ENCODE peak calls at places on chromosomes 7 and 10, in five cellular contexts. Y, Q, O, N and S are unnamed samples.

GRCh38 chr7:72494807-72495206 is 82.7 kb upstream of the CALN1 start:
- DNase-seq in Y (no peak), N (no peak), O (no peak), Q (no peak), S (no peak)

GRCh38 chr7:35736725-35737124 is 41.8 kb upstream of the HERPUD2 start:
- DNase-seq in O (no peak), Y (no peak), Q (no peak), N (peak), S (no peak)

GRCh38 chr7:94396044-94396443 is 1.3 kb downstream of the COL1A2 start:
- DNase-seq in O (peak), N (no peak), Y (no peak), Q (no peak), S (no peak)

GRCh38 chr10:77890097-77890496 is 36.5 kb downstream of the DLG5 start:
- DNase-seq in O (no peak), Q (no peak), N (no peak), Y (no peak), S (no peak)

GRCh38 chr10:34217524-34217923 is 597.6 kb downstream of the PARD3 start:
- DNase-seq in Q (no peak), N (no peak), Y (no peak), O (no peak), S (no peak)

GRCh38 chr7:105439174-105439893 is 50.6 kb upstream of the SRPK2 start:
- DNase-seq in Q (no peak), O (peak), Y (no peak), N (peak), S (no peak)

GRCh38 chr10:118321724-118322575 is 20.2 kb downstream of the FAM204A start:
- DNase-seq in Y (no peak), N (no peak), Q (no peak), O (no peak), S (no peak)

GRCh38 chr7:26197153-26198115 is 3.1 kb downstream of the HNRNPA2B1 start:
- DNase-seq in O (no peak), Y (no peak), Q (peak), N (no peak), S (no peak)

DNA sequence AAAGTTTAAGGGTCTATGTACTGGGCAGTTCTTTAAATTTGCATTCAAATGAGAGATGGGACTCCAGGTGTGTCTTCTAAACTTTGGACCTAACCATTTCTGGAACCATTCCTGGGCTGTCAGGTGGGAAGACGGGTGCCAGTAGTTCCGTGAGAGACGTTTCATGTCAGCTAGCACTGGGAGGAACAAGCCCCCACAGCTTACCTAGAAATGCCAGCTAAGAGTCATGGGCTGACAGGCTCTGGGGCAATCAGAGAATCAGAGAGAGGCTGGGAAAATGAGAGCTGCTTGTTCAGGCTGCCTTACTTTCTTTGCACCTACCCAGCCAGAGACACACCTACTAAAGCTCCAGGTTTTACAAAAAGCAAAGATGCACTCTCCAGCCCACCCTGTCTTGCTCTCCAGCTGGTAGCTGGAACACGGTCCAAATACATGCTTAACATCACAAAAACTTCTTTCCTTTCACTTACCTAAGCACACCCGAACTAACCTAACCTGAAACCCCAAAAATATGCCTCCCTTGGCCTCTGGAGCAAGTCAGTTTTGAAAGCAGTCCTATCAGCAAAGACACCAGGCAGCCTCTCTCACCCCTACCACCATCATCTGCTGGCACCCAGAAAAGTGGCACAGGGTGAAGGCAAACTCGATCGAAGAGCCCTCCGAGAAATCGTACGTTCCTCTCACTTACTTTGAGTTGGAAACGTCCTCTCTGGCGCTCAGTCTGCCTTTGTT is 616 bp downstream of the PTN start:
- DNase-seq in N (peak), O (no peak), Y (no peak), Q (no peak), S (no peak)
- H3K4me3 ChIP-seq in N (peak), O (peak), Y (peak), Q (no peak), S (no peak)

GRCh38 chr10:13268841-13269240 is 31.0 kb downstream of the PHYH start:
- DNase-seq in O (no peak), Q (peak), Y (no peak), N (no peak), S (no peak)

GRCh38 chr10:13270877-13271551 is 28.9 kb downstream of the PHYH start:
- DNase-seq in N (peak), O (no peak), Y (no peak), Q (no peak), S (no peak)

GRCh38 chr10:13268310-13268709 is 31.6 kb downstream of the PHYH start:
- DNase-seq in N (no peak), Y (no peak), Q (no peak), O (no peak), S (no peak)

GRCh38 chr10:13271552-13272163 is 28.2 kb downstream of the PHYH start:
- DNase-seq in Q (peak), Y (peak), O (no peak), N (no peak), S (no peak)

DNA sequence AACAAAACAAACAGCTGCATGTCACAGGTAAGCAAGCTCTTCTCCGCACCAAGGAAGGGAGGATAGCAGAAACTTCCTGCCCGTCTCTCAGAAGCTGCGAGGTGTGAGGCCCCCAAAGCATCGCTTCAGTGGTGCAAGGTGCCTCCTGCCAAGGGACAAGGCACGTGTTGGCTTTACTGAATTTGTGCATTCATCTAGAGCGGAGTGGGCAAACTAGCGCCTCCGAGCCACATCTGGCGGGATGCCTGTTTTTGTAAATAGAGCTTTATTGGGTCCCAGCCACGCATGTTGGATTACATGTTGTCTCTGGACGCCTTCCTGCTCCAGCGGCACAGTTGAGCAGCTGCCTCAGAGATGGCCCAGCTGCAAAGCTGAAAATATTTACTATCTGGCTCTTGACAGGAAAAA is 27.7 kb downstream of the PHYH start:
- DNase-seq in N (no peak), O (peak), Y (peak), Q (peak), S (no peak)
- H3K4me3 ChIP-seq in N (no peak), O (no peak), Y (no peak), Q (peak), S (no peak)

GRCh38 chr7:45402480-45403218 is 171.5 kb upstream of the ADCY1 start:
- DNase-seq in Y (no peak), N (peak), Q (no peak), O (peak), S (no peak)
- H3K4me3 ChIP-seq in Y (no peak), N (no peak), Q (no peak), O (no peak), S (no peak)

DNA sequence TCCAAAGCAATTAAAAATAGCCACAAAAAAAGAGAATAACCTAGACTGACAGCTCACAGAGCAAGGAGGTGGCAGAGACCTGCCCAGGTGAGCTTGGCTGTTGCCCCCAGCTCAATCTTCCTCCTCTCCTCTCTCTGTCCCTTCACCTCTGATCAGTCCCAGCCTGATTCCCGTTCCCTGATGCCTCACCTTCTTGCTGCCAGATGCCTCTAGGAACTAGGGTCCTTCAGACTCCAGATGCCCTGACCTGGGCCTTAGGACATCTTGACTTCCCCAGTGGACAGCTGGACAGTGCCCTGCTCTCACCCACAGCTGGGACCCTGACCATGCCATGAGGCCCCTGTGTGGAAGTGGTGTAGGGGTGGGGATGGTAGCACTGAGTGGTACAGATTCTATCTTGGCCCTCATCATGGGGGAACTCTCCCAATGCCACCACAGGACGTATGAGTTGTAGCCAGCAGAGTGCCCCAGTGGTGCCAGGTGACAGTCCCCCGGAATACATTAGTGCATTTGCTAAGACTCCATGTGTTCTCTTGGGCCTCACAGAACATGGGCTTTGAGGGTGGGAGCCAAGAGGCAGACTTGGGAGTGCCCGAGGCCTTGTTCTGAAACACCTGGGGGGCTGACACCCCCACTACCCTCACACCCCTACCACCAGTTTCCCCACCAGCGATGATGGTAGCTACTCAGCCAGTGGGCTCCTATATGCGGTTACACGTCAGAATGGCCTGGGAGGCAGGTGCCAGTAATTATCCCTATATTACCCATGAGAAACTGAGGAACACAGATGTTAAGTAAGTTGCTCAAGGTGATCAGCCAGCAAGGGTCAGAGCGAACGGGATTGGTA is 2.0 kb downstream of the DEPP1 start:
- DNase-seq in N (peak), Y (no peak), O (no peak), Q (no peak), S (no peak)
- H3K4me3 ChIP-seq in N (peak), Y (peak), O (peak), Q (no peak), S (no peak)

DNA sequence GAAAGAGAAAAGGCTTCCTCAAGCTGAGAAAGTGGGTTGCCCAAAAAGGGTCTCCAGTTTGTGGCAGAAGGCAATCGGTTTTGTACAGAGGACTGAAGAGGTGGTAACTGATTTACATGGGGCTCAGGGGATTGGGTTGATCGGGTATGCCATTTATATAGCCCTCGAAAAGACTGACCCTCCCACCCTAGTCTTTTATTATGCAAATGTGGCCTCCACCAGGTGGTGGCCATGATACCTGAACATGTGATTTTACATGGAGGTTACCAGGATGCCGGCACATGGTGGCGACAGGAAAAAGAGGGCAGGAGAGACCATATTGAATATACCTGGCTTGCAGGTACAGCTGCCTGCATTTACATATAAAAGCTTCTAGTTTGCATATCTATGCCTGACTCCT is 36.7 kb downstream of the ATE1 start:
- DNase-seq in Q (no peak), N (no peak), Y (no peak), O (no peak), S (no peak)
- H3K4me3 ChIP-seq in Q (no peak), N (no peak), Y (no peak), O (no peak), S (no peak)

GRCh38 chr10:22824984-22825383 is 102.9 kb upstream of the ARMC3 start:
- DNase-seq in N (peak), Q (no peak), O (no peak), Y (no peak), S (no peak)
- H3K4me3 ChIP-seq in N (no peak), Q (no peak), O (no peak), Y (no peak), S (no peak)

DNA sequence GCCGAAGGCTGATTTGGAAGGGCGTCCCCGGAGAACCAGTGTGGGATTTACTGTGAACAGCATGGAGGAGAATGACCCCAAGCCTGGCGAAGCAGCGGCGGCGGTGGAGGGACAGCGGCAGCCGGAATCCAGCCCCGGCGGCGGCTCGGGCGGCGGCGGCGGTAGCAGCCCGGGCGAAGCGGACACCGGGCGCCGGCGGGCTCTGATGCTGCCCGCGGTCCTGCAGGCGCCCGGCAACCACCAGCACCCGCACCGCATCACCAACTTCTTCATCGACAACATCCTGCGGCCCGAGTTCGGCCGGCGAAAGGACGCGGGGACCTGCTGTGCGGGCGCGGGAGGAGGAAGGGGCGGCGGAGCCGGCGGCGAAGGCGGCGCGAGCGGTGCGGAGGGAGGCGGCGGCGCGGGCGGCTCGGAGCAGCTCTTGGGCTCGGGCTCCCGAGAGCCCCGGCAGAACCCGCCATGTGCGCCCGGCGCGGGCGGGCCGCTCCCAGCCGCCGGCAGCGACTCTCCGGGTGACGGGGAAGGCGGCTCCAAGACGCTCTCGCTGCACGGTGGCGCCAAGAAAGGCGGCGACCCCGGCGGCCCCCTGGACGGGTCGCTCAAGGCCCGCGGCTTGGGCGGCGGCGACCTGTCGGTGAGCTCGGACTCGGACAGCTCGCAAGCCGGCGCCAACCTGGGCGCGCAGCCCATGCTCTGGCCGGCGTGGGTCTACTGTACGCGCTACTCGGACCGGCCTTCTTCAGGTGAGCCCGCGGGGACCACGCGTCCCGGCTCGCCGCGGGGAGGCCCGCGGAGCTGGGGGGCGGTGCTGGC is 596 bp downstream of the EN2 start:
- DNase-seq in Y (no peak), N (no peak), O (no peak), Q (no peak), S (no peak)
- H3K4me3 ChIP-seq in Y (peak), N (no peak), O (no peak), Q (no peak), S (peak)

DNA sequence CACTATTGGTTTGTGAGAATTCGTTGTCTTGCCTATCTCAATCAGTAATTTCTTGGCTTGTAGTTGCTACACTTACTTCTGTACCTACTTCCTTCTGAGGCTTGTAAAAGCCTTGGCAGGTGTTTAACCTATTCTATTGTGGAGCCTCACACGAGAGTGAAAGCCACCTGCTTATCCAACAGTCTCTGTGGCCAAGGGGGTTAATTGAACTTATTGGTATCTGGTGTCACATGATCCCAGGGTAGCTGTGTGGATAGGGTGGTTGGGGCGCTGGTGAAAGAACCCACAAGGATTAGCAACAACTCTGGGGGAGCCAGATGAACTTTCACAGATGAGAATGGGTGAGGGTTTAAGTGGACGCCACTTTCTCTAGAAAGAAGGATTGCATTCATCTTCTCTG is 13.9 kb upstream of the ATP6V0E2 start:
- DNase-seq in N (no peak), O (no peak), Q (no peak), Y (no peak), S (no peak)
- H3K4me3 ChIP-seq in N (no peak), O (no peak), Q (no peak), Y (no peak), S (no peak)